ENCODE peak calls at places on chromosomes 11 and 22, in nine cellular contexts. One of them, this sample, is unnamed.

GRCh38 chr11:47616726-47617416 is 22.7 kb upstream of the C1QTNF4 start:
- DNase-seq in activated naive CD4-positive, alpha-beta T cell treated with anti-CD3 and anti-CD28 coated beads, Interleukin-2, amount 50 U/mL, for 16 hours: no peak
- DNase-seq in LHCN-M2: peak; percentile 76
- DNase-seq in effector CD8-positive, alpha-beta T cell: no peak
- DNase-seq in CD8-positive, alpha-beta memory T cell: no peak
- DNase-seq in stimulated activated CD4-positive, alpha-beta T cell treated with anti-CD3 and anti-CD28 coated beads, Interleukin-4, amount 100 ng/mL, for 1 hour: no peak
- DNase-seq in adipocyte: peak; percentile 90
- DNase-seq in NCI-H1092 treated with DMSO at 0.1 percent for 48 hours: peak; percentile 37
- DNase-seq in heart right ventricle: peak; percentile 66
- DNase-seq in this sample: no peak

GRCh38 chr11:72451836-72452376 is 17.6 kb upstream of the CLPB start:
- DNase-seq in activated naive CD4-positive, alpha-beta T cell treated with anti-CD3 and anti-CD28 coated beads, Interleukin-2, amount 50 U/mL, for 16 hours: no peak
- DNase-seq in effector CD8-positive, alpha-beta T cell: no peak
- DNase-seq in NCI-H1092 treated with DMSO at 0.1 percent for 48 hours: no peak
- DNase-seq in CD8-positive, alpha-beta memory T cell: no peak
- DNase-seq in adipocyte: no peak
- DNase-seq in stimulated activated CD4-positive, alpha-beta T cell treated with anti-CD3 and anti-CD28 coated beads, Interleukin-4, amount 100 ng/mL, for 1 hour: no peak
- DNase-seq in LHCN-M2: no peak
- DNase-seq in heart right ventricle: no peak
- DNase-seq in this sample: no peak

GRCh38 chr11:45617886-45618601 is 47.4 kb downstream of the CHST1 start:
- DNase-seq in LHCN-M2: no peak
- DNase-seq in activated naive CD4-positive, alpha-beta T cell treated with anti-CD3 and anti-CD28 coated beads, Interleukin-2, amount 50 U/mL, for 16 hours: no peak
- DNase-seq in CD8-positive, alpha-beta memory T cell: no peak
- DNase-seq in adipocyte: no peak
- DNase-seq in heart right ventricle: no peak
- DNase-seq in effector CD8-positive, alpha-beta T cell: no peak
- DNase-seq in NCI-H1092 treated with DMSO at 0.1 percent for 48 hours: no peak
- DNase-seq in stimulated activated CD4-positive, alpha-beta T cell treated with anti-CD3 and anti-CD28 coated beads, Interleukin-4, amount 100 ng/mL, for 1 hour: no peak
- DNase-seq in this sample: no peak

GRCh38 chr11:85874265-85874664 is 19.1 kb downstream of the CCDC83 start:
- DNase-seq in stimulated activated CD4-positive, alpha-beta T cell treated with anti-CD3 and anti-CD28 coated beads, Interleukin-4, amount 100 ng/mL, for 1 hour: no peak
- DNase-seq in CD8-positive, alpha-beta memory T cell: no peak
- DNase-seq in activated naive CD4-positive, alpha-beta T cell treated with anti-CD3 and anti-CD28 coated beads, Interleukin-2, amount 50 U/mL, for 16 hours: no peak
- DNase-seq in effector CD8-positive, alpha-beta T cell: no peak
- DNase-seq in NCI-H1092 treated with DMSO at 0.1 percent for 48 hours: no peak
- DNase-seq in adipocyte: peak; percentile 25
- DNase-seq in LHCN-M2: peak; percentile 25
- DNase-seq in heart right ventricle: no peak
- DNase-seq in this sample: no peak

GRCh38 chr11:34633990-34634725 is 13.3 kb downstream of the EHF start:
- DNase-seq in stimulated activated CD4-positive, alpha-beta T cell treated with anti-CD3 and anti-CD28 coated beads, Interleukin-4, amount 100 ng/mL, for 1 hour: no peak
- DNase-seq in CD8-positive, alpha-beta memory T cell: no peak
- DNase-seq in adipocyte: peak; percentile 69
- DNase-seq in effector CD8-positive, alpha-beta T cell: no peak
- DNase-seq in heart right ventricle: no peak
- DNase-seq in activated naive CD4-positive, alpha-beta T cell treated with anti-CD3 and anti-CD28 coated beads, Interleukin-2, amount 50 U/mL, for 16 hours: no peak
- DNase-seq in LHCN-M2: no peak
- DNase-seq in NCI-H1092 treated with DMSO at 0.1 percent for 48 hours: peak; percentile 21
- DNase-seq in this sample: no peak

GRCh38 chr11:66388746-66389386 is 17.3 kb upstream of the SLC29A2 start:
- DNase-seq in adipocyte: peak; percentile 83
- DNase-seq in LHCN-M2: peak; percentile 61
- DNase-seq in activated naive CD4-positive, alpha-beta T cell treated with anti-CD3 and anti-CD28 coated beads, Interleukin-2, amount 50 U/mL, for 16 hours: peak; percentile 74
- DNase-seq in CD8-positive, alpha-beta memory T cell: peak; percentile 59
- DNase-seq in stimulated activated CD4-positive, alpha-beta T cell treated with anti-CD3 and anti-CD28 coated beads, Interleukin-4, amount 100 ng/mL, for 1 hour: peak; percentile 64
- DNase-seq in NCI-H1092 treated with DMSO at 0.1 percent for 48 hours: peak; percentile 70
- DNase-seq in heart right ventricle: peak; percentile 66
- DNase-seq in effector CD8-positive, alpha-beta T cell: peak; percentile 48
- DNase-seq in this sample: peak; percentile 63

GRCh38 chr22:39284142-39284980 is 35.1 kb downstream of the RPL3 start:
- DNase-seq in activated naive CD4-positive, alpha-beta T cell treated with anti-CD3 and anti-CD28 coated beads, Interleukin-2, amount 50 U/mL, for 16 hours: no peak
- DNase-seq in NCI-H1092 treated with DMSO at 0.1 percent for 48 hours: no peak
- DNase-seq in heart right ventricle: no peak
- DNase-seq in CD8-positive, alpha-beta memory T cell: no peak
- DNase-seq in adipocyte: no peak
- DNase-seq in LHCN-M2: no peak
- DNase-seq in effector CD8-positive, alpha-beta T cell: no peak
- DNase-seq in stimulated activated CD4-positive, alpha-beta T cell treated with anti-CD3 and anti-CD28 coated beads, Interleukin-4, amount 100 ng/mL, for 1 hour: no peak
- DNase-seq in this sample: no peak

GRCh38 chr11:46505741-46506485 is 87.9 kb downstream of the AMBRA1 start:
- DNase-seq in effector CD8-positive, alpha-beta T cell: no peak
- DNase-seq in LHCN-M2: no peak
- DNase-seq in NCI-H1092 treated with DMSO at 0.1 percent for 48 hours: no peak
- DNase-seq in activated naive CD4-positive, alpha-beta T cell treated with anti-CD3 and anti-CD28 coated beads, Interleukin-2, amount 50 U/mL, for 16 hours: no peak
- DNase-seq in adipocyte: no peak
- DNase-seq in CD8-positive, alpha-beta memory T cell: no peak
- DNase-seq in heart right ventricle: peak; percentile 36
- DNase-seq in stimulated activated CD4-positive, alpha-beta T cell treated with anti-CD3 and anti-CD28 coated beads, Interleukin-4, amount 100 ng/mL, for 1 hour: no peak
- DNase-seq in this sample: no peak

GRCh38 chr11:10625281-10625981 is 57.0 kb upstream of the LYVE1 start:
- DNase-seq in CD8-positive, alpha-beta memory T cell: no peak
- DNase-seq in NCI-H1092 treated with DMSO at 0.1 percent for 48 hours: no peak
- DNase-seq in LHCN-M2: no peak
- DNase-seq in activated naive CD4-positive, alpha-beta T cell treated with anti-CD3 and anti-CD28 coated beads, Interleukin-2, amount 50 U/mL, for 16 hours: no peak
- DNase-seq in stimulated activated CD4-positive, alpha-beta T cell treated with anti-CD3 and anti-CD28 coated beads, Interleukin-4, amount 100 ng/mL, for 1 hour: no peak
- DNase-seq in adipocyte: no peak
- DNase-seq in effector CD8-positive, alpha-beta T cell: no peak
- DNase-seq in heart right ventricle: no peak
- DNase-seq in this sample: no peak